ENCODE peak calls at places on chromosomes 7 and 10, in nine cellular contexts. L, S, C, J, R, U, T, X and Z are unnamed samples.

GRCh38 chr7:50446542-50446960 is 3.6 kb downstream of the FIGNL1 start:
- DNase-seq in C (peak; percentile 61), T (peak; percentile 30), J (no peak), S (no peak), X (no peak), U (no peak), R (no peak), L (no peak), Z (peak; percentile 99)

GRCh38 chr10:79333513-79333912 is 13.8 kb upstream of the PPIF start:
- DNase-seq in C (peak; percentile 49), L (no peak), J (no peak), T (peak; percentile 31), U (no peak), R (no peak), X (no peak), S (no peak), Z (peak; percentile 89)

GRCh38 chr10:67612577-67613537 is 83.1 kb downstream of the CTNNA3 start:
- DNase-seq in R (peak; percentile 11), U (no peak), J (peak; percentile 21), S (peak; percentile 89), T (peak; percentile 6), X (no peak), C (peak; percentile 71), L (no peak), Z (peak; percentile 82)

GRCh38 chr10:79447911-79448731 is 2.7 kb upstream of the ZCCHC24 start:
- DNase-seq in T (no peak), S (peak; percentile 20), L (no peak), U (no peak), C (no peak), J (no peak), R (no peak), X (no peak), Z (no peak)

GRCh38 chr10:47340613-47341170 is 7.5 kb upstream of the RBP3 start:
- DNase-seq in T (no peak), L (peak; percentile 17), J (peak; percentile 62), R (peak; percentile 56), X (peak; percentile 21), S (peak; percentile 54), C (peak; percentile 30), U (peak; percentile 81), Z (peak; percentile 29)

GRCh38 chr10:82811621-82812020 is 936.6 kb downstream of the NRG3 start:
- DNase-seq in J (no peak), U (peak; percentile 19), C (peak; percentile 14), R (no peak), T (no peak), S (no peak), L (no peak), X (no peak), Z (peak; percentile 22)

GRCh38 chr7:102323914-102324195 is 32.4 kb downstream of the SPDYE6 start:
- DNase-seq in R (no peak), J (no peak), X (no peak), L (no peak), S (no peak), C (no peak), U (no peak), T (no peak), Z (no peak)

GRCh38 chr7:44729949-44730590 is 18.6 kb upstream of the ZMIZ2 start:
- DNase-seq in R (no peak), T (no peak), S (no peak), C (no peak), L (no peak), X (no peak), J (no peak), U (no peak), Z (no peak)

GRCh38 chr10:821322-821721 is 110.2 kb downstream of the LARP4B start:
- DNase-seq in U (no peak), X (no peak), T (no peak), S (no peak), C (no peak), J (no peak), L (no peak), R (no peak), Z (peak; percentile 17)

GRCh38 chr10:17504547-17505245 is 50.3 kb upstream of the ST8SIA6 start:
- DNase-seq in L (no peak), T (no peak), S (no peak), U (no peak), C (peak; percentile 48), X (no peak), R (no peak), J (no peak), Z (peak; percentile 82)

GRCh38 chr10:122276611-122277205 is 5.6 kb downstream of the BTBD16 start:
- DNase-seq in R (no peak), S (no peak), U (no peak), L (no peak), C (peak; percentile 54), J (no peak), T (no peak), X (no peak), Z (peak; percentile 55)

GRCh38 chr10:112811741-112812551 is 138.1 kb upstream of the TCF7L2 start:
- DNase-seq in U (peak; percentile 34), T (peak; percentile 66), J (no peak), C (peak; percentile 96), X (no peak), L (no peak), S (no peak), R (no peak), Z (peak; percentile 92)

GRCh38 chr10:12479924-12480323 is 130.6 kb downstream of the CAMK1D start:
- DNase-seq in X (no peak), L (no peak), C (no peak), R (no peak), U (no peak), J (no peak), S (no peak), T (no peak), Z (no peak)

GRCh38 chr7:134694767-134695166 is 48.1 kb downstream of the BPGM start:
- DNase-seq in C (no peak), R (no peak), U (no peak), J (no peak), S (no peak), X (no peak), L (no peak), T (no peak), Z (no peak)

GRCh38 chr10:76050291-76050625 is 618.8 kb downstream of the LRMDA start:
- DNase-seq in L (no peak), J (no peak), C (no peak), T (no peak), X (no peak), R (no peak), S (no peak), U (no peak), Z (no peak)

GRCh38 chr7:128427289-128427891 is 17.6 kb upstream of the IMPDH1 start:
- DNase-seq in L (no peak), X (no peak), T (no peak), U (no peak), C (peak; percentile 25), J (no peak), S (no peak), R (no peak), Z (peak; percentile 42)

GRCh38 chr10:129759214-129760002 is 204.7 kb downstream of the EBF3 start:
- DNase-seq in X (no peak), U (peak; percentile 4), J (no peak), S (no peak), L (no peak), C (no peak), T (no peak), R (no peak), Z (no peak)

GRCh38 chr10:4007771-4008170 is 222.8 kb upstream of the KLF6 start:
- DNase-seq in T (no peak), S (no peak), L (no peak), U (no peak), J (no peak), X (no peak), R (no peak), C (no peak), Z (no peak)

GRCh38 chr7:102463841-102464576 is 654 bp downstream of the ALKBH4 start:
- DNase-seq in T (no peak), R (no peak), S (no peak), X (no peak), U (no peak), L (no peak), J (no peak), C (no peak), Z (no peak)

GRCh38 chr7:137774793-137775201 is 72.0 kb downstream of the DGKI start:
- DNase-seq in J (no peak), L (no peak), S (no peak), T (no peak), C (peak; percentile 45), X (no peak), R (no peak), U (no peak), Z (peak; percentile 16)

GRCh38 chr10:99370993-99371392 is 41.8 kb downstream of the CNNM1 start:
- DNase-seq in S (no peak), C (no peak), T (no peak), L (no peak), X (no peak), U (no peak), J (no peak), R (no peak), Z (peak; percentile 41)

GRCh38 chr10:127150136-127150535 is 46.3 kb downstream of the INSYN2A start:
- DNase-seq in J (no peak), U (no peak), L (no peak), R (no peak), C (peak; percentile 62), S (no peak), X (no peak), T (peak; percentile 12), Z (peak; percentile 73)

GRCh38 chr10:103668351-103669242 is 175.1 kb downstream of the NEURL1 start:
- DNase-seq in X (no peak), J (no peak), L (no peak), U (no peak), S (no peak), R (no peak), T (peak; percentile 60), C (peak; percentile 14), Z (no peak)

GRCh38 chr7:47361746-47362215 is 220.1 kb downstream of the TNS3 start:
- DNase-seq in S (no peak), J (no peak), X (no peak), U (peak; percentile 8), T (peak; percentile 75), L (peak; percentile 33), R (no peak), C (peak; percentile 74), Z (peak; percentile 96)

GRCh38 chr7:30159698-30160143 is 24.9 kb downstream of the MTURN start:
- DNase-seq in J (no peak), C (no peak), U (peak; percentile 22), L (no peak), S (no peak), T (no peak), R (no peak), X (no peak), Z (peak; percentile 36)

GRCh38 chr10:76311752-76312699 is 880.6 kb downstream of the LRMDA start:
- DNase-seq in L (no peak), S (no peak), U (peak; percentile 43), T (peak; percentile 6), C (peak; percentile 30), X (no peak), J (no peak), R (no peak), Z (peak; percentile 62)